ENCODE peak calls at places on chromosome 19, in four cellular contexts. C is K562, G is body of pancreas, J is right atrium auricular region. S is an unnamed sample.

GRCh38 chr19:30085394-30085793 is 143.4 kb downstream of the URI1 start:
- DNase-seq in C (peak; percentile 39), G (peak; percentile 27), J (no peak), S (no peak)

GRCh38 chr19:54203151-54203611 is 2.5 kb downstream of the RPS9 start:
- DNase-seq in C (no peak), G (peak; percentile 77), J (no peak), S (no peak)

GRCh38 chr19:54023191-54023590 is 31.8 kb downstream of the CACNG6 start:
- DNase-seq in C (no peak), G (no peak), J (no peak), S (no peak)

GRCh38 chr19:10009714-10010224 is 535 bp downstream of the COL5A3 start:
- DNase-seq in C (no peak), G (no peak), J (no peak), S (no peak)

GRCh38 chr19:39818626-39819097 is 15.3 kb downstream of the DYRK1B start:
- DNase-seq in C (no peak), G (no peak), J (no peak), S (no peak)

GRCh38 chr19:14728595-14728994 is 38.7 kb downstream of the ZNF333 start:
- DNase-seq in C (no peak), G (no peak), J (no peak), S (no peak)

GRCh38 chr19:54837542-54837941 is 12.7 kb upstream of the KIR3DL2 start:
- DNase-seq in C (no peak), G (no peak), J (no peak), S (no peak)

GRCh38 chr19:37992761-37993160 is 85.8 kb downstream of the SIPA1L3 start:
- DNase-seq in C (no peak), G (no peak), J (no peak), S (no peak)

GRCh38 chr19:991174-991931 is 7.2 kb downstream of the WDR18 start:
- DNase-seq in C (peak; percentile 89), G (no peak), J (no peak), S (no peak)

GRCh38 chr19:45443462-45444317 is 20.0 kb upstream of the ERCC1 start:
- DNase-seq in C (peak; percentile 89), G (peak; percentile 97), J (peak; percentile 99), S (no peak)

GRCh38 chr19:50649433-50650391 is at the start of gene C19orf81:
- DNase-seq in C (peak; percentile 70), G (no peak), J (no peak), S (no peak)

GRCh38 chr19:44912854-44913253 is 1.6 kb upstream of the APOC1 start:
- DNase-seq in C (no peak), G (peak; percentile 73), J (no peak), S (no peak)

GRCh38 chr19:18502236-18502632 is 19.6 kb downstream of the ELL start:
- DNase-seq in C (no peak), G (no peak), J (no peak), S (no peak)
- H3K27ac ChIP-seq in C (no peak overlapping the region), G (peak overlapping the region; percentile 69), J (peak overlapping the region; percentile 83), S (no peak overlapping the region)

GRCh38 chr19:11496391-11497163 is 9.1 kb downstream of the ZNF653 start:
- DNase-seq in C (peak; percentile 88), G (peak; percentile 59), J (peak; percentile 64), S (peak; percentile 39)
- TF ChIP-seq CTCF in C (peak; percentile 91), G (peak; percentile 45), J (peak; percentile 69), S (peak; percentile 55)

DNA sequence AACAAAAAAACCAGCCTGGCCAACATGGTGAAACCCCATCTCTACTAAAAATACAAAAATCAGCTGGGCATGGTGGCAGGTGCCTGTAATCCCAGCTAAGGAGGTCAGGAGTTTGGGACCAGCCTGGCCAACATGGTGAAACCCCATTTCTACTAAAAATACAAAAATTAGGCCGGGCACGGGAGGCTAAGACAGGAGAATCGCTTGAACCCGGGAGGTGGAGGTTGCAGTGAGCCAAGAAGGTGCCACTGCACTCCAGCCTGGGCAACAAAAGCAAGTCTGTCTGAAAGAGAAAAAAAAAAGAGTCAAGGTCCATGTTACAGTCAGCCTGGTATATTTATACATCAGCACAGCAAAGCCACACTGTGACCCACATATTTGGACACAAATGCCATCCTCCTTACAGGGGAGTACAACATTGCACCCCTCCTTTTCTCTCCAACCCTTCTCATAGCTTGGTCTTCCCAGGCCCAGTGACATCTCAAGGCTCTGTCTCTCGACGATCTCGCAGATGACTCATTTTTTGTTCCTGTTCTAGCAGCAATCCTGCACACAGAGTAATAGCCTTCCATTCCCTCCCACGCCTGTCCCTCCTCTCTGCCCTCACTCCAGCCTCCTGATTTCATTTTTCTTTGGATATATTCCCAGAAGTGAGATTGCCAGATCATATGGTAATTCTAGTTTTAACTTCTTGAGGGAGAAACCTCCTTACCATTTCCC is 21.0 kb upstream of the DPP9 start:
- DNase-seq in C (peak; percentile 22), G (peak; percentile 67), J (peak; percentile 59), S (no peak)
- H3K27ac ChIP-seq in C (no peak overlapping the region), G (peak overlapping the region; percentile 41), J (peak overlapping the region; percentile 4), S (no peak overlapping the region)

DNA sequence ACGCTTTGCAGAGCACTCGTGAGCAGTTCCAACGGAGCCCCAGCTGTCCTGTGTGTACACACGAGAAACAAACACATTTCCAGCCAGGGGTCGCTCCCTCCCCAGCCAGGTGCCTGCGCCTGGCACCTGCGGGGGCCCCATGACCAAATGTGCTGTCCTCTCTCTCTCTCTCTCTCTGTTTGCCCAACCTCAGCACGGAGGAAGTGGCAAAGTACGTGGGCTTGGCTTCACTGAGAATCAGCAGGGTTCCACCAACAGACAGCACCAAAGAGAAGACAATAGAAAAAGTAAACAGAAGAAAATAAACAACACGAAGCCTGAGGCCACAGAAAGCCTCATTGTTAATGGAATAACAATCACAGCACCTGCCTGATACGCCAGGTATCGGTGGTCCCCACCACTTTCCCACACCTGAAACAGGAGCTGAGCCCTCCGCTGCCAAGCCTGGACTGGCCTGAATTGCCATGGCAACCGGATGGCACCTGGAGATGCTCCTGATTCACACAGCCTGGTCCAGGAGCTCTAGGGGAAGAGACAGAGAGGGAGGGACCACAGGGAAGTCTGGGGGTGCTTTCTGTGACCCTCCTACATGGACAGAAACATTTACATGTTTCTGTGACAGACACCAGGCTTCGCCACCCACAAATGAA is 103.9 kb upstream of the CACNA1A start:
- DNase-seq in C (no peak), G (peak; percentile 45), J (no peak), S (no peak)
- TF ChIP-seq CTCF in C (peak; percentile 45), G (peak; percentile 2), J (no peak), S (no peak)

GRCh38 chr19:32465176-32465575 is 59.6 kb downstream of the DPY19L3 start:
- DNase-seq in C (no peak), G (no peak), J (no peak), S (no peak)
- H3K27ac ChIP-seq in C (no peak overlapping the region), G (no peak overlapping the region), J (no peak overlapping the region), S (no peak overlapping the region)